ENCODE peak calls at places on chromosomes 3 and 15, in eight cellular contexts. Z is breast epithelium, G is pancreas, N is PC-3, R is IMR-90, K is Peyer's patch, H is testis, W is cardiac muscle cell. V is an unnamed sample.

GRCh38 chr3:126117786-126118185 is 33.9 kb upstream of the SLC41A3 start:
- DNase-seq in K (no peak), H (no peak), Z (peak; percentile 27), W (no peak), N (no peak), R (no peak), G (peak; percentile 1), V (no peak)

GRCh38 chr3:29537889-29538609 is 257.2 kb downstream of the RBMS3 start:
- DNase-seq in R (no peak), H (no peak), N (peak; percentile 52), G (no peak), Z (no peak), W (no peak), K (no peak), V (no peak)

GRCh38 chr3:187836848-187837770 is 91.8 kb upstream of the BCL6 start:
- DNase-seq in N (no peak), R (peak; percentile 10), H (no peak), G (no peak), K (no peak), W (no peak), Z (no peak), V (no peak)

GRCh38 chr3:71500696-71501095 is 82.8 kb downstream of the FOXP1 start:
- DNase-seq in N (no peak), G (no peak), H (no peak), R (no peak), Z (no peak), K (no peak), W (no peak), V (no peak)

GRCh38 chr3:188151438-188151837 is 2.5 kb upstream of the LPP start:
- DNase-seq in N (no peak), G (no peak), R (peak; percentile 77), H (no peak), Z (no peak), K (no peak), W (no peak), V (no peak)

GRCh38 chr15:28875461-28875965 is 10.3 kb upstream of the APBA2 start:
- DNase-seq in N (no peak), G (no peak), H (no peak), W (no peak), K (no peak), R (no peak), Z (no peak), V (no peak)

GRCh38 chr15:88274534-88275460 is 18.3 kb upstream of the NTRK3 start:
- DNase-seq in H (peak; percentile 76), R (peak; percentile 50), K (peak; percentile 66), N (peak; percentile 71), G (peak; percentile 29), W (peak; percentile 79), Z (no peak), V (no peak)

GRCh38 chr3:97658670-97659285 is 105.8 kb upstream of the ARL6 start:
- DNase-seq in R (peak; percentile 2), H (no peak), Z (no peak), N (peak; percentile 61), K (no peak), G (no peak), W (peak; percentile 56), V (no peak)

GRCh38 chr3:30628188-30628930 is 22.0 kb downstream of the TGFBR2 start:
- DNase-seq in N (no peak), G (no peak), H (no peak), R (no peak), W (no peak), K (no peak), Z (no peak), V (no peak)

GRCh38 chr15:37100109-37100873 is at the start of gene MEIS2:
- DNase-seq in N (peak; percentile 85), H (peak; percentile 92), W (peak; percentile 98), R (peak; percentile 96), K (peak; percentile 77), G (peak; percentile 89), Z (peak; percentile 84), V (peak; percentile 91)

GRCh38 chr15:37104413-37105392 is 4.4 kb upstream of the MEIS2 start:
- DNase-seq in N (no peak), R (no peak), W (no peak), Z (no peak), K (no peak), G (no peak), H (no peak), V (no peak)

GRCh38 chr15:37103475-37104071 is 3.2 kb upstream of the MEIS2 start:
- DNase-seq in H (no peak), Z (no peak), R (no peak), K (no peak), G (no peak), N (no peak), W (no peak), V (no peak)

GRCh38 chr15:37101634-37102314 is 1.4 kb upstream of the MEIS2 start:
- DNase-seq in K (no peak), W (peak; percentile 93), Z (no peak), G (peak; percentile 81), H (peak; percentile 86), R (peak; percentile 70), N (peak; percentile 80), V (peak; percentile 74)

DNA sequence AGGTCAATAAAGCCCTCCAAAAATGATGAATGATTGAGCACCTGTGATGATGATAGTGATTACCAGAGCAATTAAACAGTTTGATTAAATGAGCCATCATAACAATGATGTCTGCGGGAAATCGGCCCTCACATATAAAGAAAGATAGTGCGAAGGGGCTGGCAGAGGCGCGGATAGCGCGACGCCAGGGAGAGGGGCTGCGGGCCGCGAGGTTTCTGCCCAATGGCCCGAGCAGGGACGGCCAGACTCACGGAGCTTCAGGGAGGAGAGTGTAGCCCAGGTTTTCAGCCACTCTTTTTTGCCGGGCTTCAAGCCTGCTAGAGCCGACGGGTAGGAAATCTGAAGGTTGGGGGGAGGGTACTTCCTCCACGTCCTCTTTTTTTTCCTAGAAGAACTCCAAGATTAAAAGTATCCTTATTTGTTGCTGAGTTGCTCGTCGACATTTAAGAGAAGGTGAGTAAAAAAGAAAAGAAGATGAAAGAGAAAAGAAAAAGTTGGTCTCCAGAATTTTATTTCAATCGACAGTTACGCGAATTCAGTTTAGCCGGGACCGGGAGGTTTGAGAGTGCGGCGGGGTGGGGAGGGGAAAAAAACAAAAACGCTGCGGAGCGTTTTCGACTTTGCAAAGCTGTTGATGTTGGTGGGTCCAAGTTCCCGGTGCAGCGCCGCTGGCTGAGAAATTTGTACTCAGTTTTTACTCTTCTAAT is 2.1 kb upstream of the MEIS2 start:
- DNase-seq in H (peak; percentile 37), R (peak; percentile 33), Z (no peak), W (no peak), N (peak; percentile 24), G (no peak), K (no peak), V (no peak)
- H3K27ac ChIP-seq in H (peak overlapping the region; percentile 88), R (peak overlapping the region; percentile 88), Z (peak overlapping the region; percentile 95), W (peak overlapping the region; percentile 97), N (no peak overlapping the region), G (peak overlapping the region; percentile 96), K (no peak overlapping the region), V (peak overlapping the region; percentile 91)

GRCh38 chr15:59524331-59524731 is 86.3 kb downstream of the FAM81A start:
- DNase-seq in G (no peak), R (no peak), K (no peak), W (no peak), Z (no peak), N (no peak), H (no peak), V (peak; percentile 48)
- H3K4me3 ChIP-seq in G (no peak overlapping the region), R (no peak overlapping the region), K (no peak overlapping the region), W (no peak overlapping the region), Z (no peak overlapping the region), N (no peak overlapping the region), H (no peak overlapping the region), V (no peak overlapping the region)

DNA sequence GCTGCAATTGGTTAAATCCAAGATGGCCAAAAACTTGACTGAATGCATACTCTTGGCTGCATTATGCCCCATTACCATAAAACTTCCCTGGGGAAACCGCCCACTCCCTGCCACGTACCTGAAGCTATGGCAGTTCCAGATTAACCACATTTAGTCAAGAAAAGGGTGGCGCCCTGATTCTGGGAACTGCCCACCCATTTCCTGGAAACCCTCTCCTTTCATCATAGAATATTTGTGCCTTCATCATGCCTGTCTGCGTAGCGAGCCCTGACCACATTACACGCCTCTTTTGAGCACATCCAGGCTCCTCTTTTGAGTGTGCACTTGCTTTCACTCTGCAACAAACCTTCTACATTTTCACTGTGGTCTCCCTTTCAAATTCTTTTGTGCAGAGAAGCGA is 5.2 kb downstream of the LINS1 start:
- DNase-seq in G (no peak), Z (no peak), N (no peak), R (no peak), W (no peak), H (no peak), K (no peak), V (peak; percentile 61)
- H3K4me1 ChIP-seq in G (peaks cover 4% of the 10 kb centered on the region), Z (peaks cover 11% of the 10 kb centered on the region), N (peaks cover 10% of the 10 kb centered on the region), R (peaks cover 2% of the 10 kb centered on the region), W (no peaks in the 10 kb centered on the region), H (peaks cover 7% of the 10 kb centered on the region), K (peaks cover 14% of the 10 kb centered on the region), V (peaks cover 11% of the 10 kb centered on the region)

GRCh38 chr3:83740504-83740903 is 1218.3 kb upstream of the CADM2 start:
- DNase-seq in W (no peak), H (no peak), N (no peak), R (no peak), K (no peak), Z (no peak), G (no peak), V (no peak)

GRCh38 chr3:83734656-83735055 is 1224.1 kb upstream of the CADM2 start:
- DNase-seq in K (no peak), H (no peak), G (no peak), Z (no peak), N (no peak), W (no peak), R (no peak), V (no peak)

DNA sequence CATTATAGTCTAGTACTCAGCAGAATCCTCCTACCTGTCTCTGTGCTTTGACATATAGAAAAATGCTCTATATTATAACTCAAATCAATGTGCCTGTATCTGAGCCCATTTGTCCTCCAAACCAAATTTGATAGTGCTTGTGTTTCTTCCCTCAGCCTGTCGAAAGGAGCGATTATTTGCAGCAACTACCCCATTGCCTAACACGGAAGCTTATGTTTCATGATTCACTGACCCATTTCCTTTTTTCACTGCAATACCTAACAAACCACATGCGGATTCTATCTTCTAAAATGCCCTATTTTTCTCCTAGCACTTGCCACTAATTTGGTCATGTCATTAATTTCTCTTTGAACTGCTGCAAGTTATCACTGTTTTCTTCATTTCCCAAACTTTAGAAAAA is 1220.6 kb upstream of the CADM2 start:
- DNase-seq in R (no peak), N (peak; percentile 39), Z (no peak), W (no peak), K (no peak), H (no peak), G (no peak), V (no peak)
- H3K27ac ChIP-seq in R (no peak overlapping the region), N (no peak overlapping the region), Z (no peak overlapping the region), W (no peak overlapping the region), K (no peak overlapping the region), H (no peak overlapping the region), G (no peak overlapping the region), V (no peak overlapping the region)